ENCODE peak calls at places on chromosomes 6 and 20, in nine cellular contexts. C is fibroblast of lung; Y is CD8-positive, alpha-beta T cell; E is aorta; X is uterus; G is ascending aorta; H is lower lobe of right lung; L is A673; J is CD4-positive, alpha-beta memory T cell. O is an unnamed sample. For H3K36me3, the result is how much of the 10 kb centered on the place peaks cover.

GRCh38 chr6:63465750-63466149 is 106.5 kb upstream of the LOC128125822 start:
- DNase-seq in C (no peak), J (no peak), Y (no peak), H (no peak), G (no peak), L (no peak), X (no peak), E (no peak), O (no peak)

GRCh38 chr6:159075506-159076100 is 30.8 kb upstream of the TAGAP start:
- DNase-seq in G (no peak), C (no peak), E (peak), J (no peak), L (peak), X (no peak), H (no peak), Y (no peak), O (peak)

GRCh38 chr20:37643400-37643799 is 50.4 kb upstream of the CTNNBL1 start:
- DNase-seq in J (no peak), H (no peak), L (no peak), X (no peak), G (no peak), Y (no peak), E (no peak), C (no peak), O (no peak)

GRCh38 chr6:116561377-116562018 is 7.9 kb downstream of the CALHM4 start:
- DNase-seq in Y (peak), G (peak), X (peak), E (peak), C (peak), H (peak), J (peak), L (peak), O (peak)

GRCh38 chr6:155261146-155261900 is 2.5 kb upstream of the CLDN20 start:
- DNase-seq in L (no peak), X (no peak), J (no peak), G (no peak), Y (no peak), C (peak), E (no peak), H (no peak), O (no peak)

GRCh38 chr6:151805286-151805840 is 2.1 kb upstream of the ESR1 start:
- DNase-seq in C (no peak), J (no peak), E (peak), H (no peak), L (no peak), Y (no peak), X (peak), G (no peak), O (peak)

GRCh38 chr6:112939543-112939942 is 592.4 kb downstream of the RFPL4B start:
- DNase-seq in J (no peak), H (no peak), L (peak), Y (no peak), G (no peak), C (peak), E (no peak), X (no peak), O (no peak)

GRCh38 chr6:2755456-2755855 is 4.7 kb upstream of the MYLK4 start:
- DNase-seq in G (no peak), H (no peak), L (no peak), X (no peak), C (no peak), Y (no peak), E (no peak), J (no peak), O (no peak)

GRCh38 chr6:45256697-45257695 is 71.1 kb upstream of the RUNX2 start:
- DNase-seq in C (no peak), E (no peak), G (no peak), J (no peak), Y (no peak), H (no peak), L (peak), X (no peak), O (no peak)

GRCh38 chr20:45969712-45970634 is 2.0 kb downstream of the ZNF335 start:
- DNase-seq in X (no peak), H (no peak), L (peak), C (peak), J (peak), G (no peak), Y (no peak), E (peak), O (no peak)

GRCh38 chr20:38835792-38836191 is 30.3 kb downstream of the PPP1R16B start:
- DNase-seq in Y (no peak), G (no peak), H (no peak), C (no peak), X (no peak), L (no peak), J (no peak), E (no peak), O (no peak)

GRCh38 chr20:19264191-19264590 is 51.7 kb downstream of the SLC24A3 start:
- DNase-seq in J (no peak), E (no peak), L (no peak), H (no peak), G (no peak), X (no peak), C (no peak), Y (no peak), O (no peak)

GRCh38 chr6:157550114-157550989 is 169.4 kb downstream of the ZDHHC14 start:
- DNase-seq in C (no peak), X (no peak), L (no peak), Y (peak), E (no peak), J (peak), H (no peak), G (no peak), O (no peak)

GRCh38 chr6:137233561-137234504 is 14.6 kb upstream of the IFNGR1 start:
- DNase-seq in X (peak), E (no peak), J (no peak), Y (no peak), C (peak), L (peak), G (no peak), H (no peak), O (peak)

GRCh38 chr6:13474360-13474759 is 13.0 kb downstream of the GFOD1 start:
- DNase-seq in E (no peak), C (no peak), L (no peak), J (no peak), Y (no peak), G (no peak), H (no peak), X (no peak), O (no peak)

GRCh38 chr20:31550099-31550498 is 35.9 kb downstream of the HM13 start:
- DNase-seq in J (no peak), E (no peak), X (no peak), H (no peak), C (no peak), G (no peak), L (no peak), Y (no peak), O (no peak)

GRCh38 chr20:38859070-38859690 is 53.7 kb downstream of the PPP1R16B start:
- DNase-seq in Y (no peak), L (no peak), H (no peak), C (no peak), J (no peak), E (no peak), G (no peak), X (no peak), O (no peak)

GRCh38 chr6:109961666-109962065 is 16.4 kb upstream of the GPR6 start:
- DNase-seq in C (peak), X (no peak), J (no peak), E (no peak), H (no peak), L (no peak), G (no peak), Y (no peak), O (no peak)

GRCh38 chr20:31927758-31928157 is 24.1 kb downstream of the PDRG1 start:
- DNase-seq in J (no peak), C (no peak), E (no peak), L (no peak), X (no peak), G (no peak), H (no peak), Y (no peak), O (no peak)

GRCh38 chr6:29647927-29648642 is 8.8 kb upstream of the MOG start:
- DNase-seq in J (no peak), H (no peak), X (no peak), C (peak), E (no peak), G (no peak), L (peak), Y (no peak), O (no peak)

GRCh38 chr20:38152175-38153010 is 12.7 kb downstream of the TGM2 start:
- DNase-seq in H (peak), Y (no peak), G (peak), J (no peak), E (peak), X (peak), C (peak), L (no peak), O (peak)

GRCh38 chr6:34342247-34342646 is 50.2 kb downstream of the NUDT3 start:
- DNase-seq in E (no peak), X (no peak), L (no peak), J (no peak), G (no peak), Y (no peak), C (no peak), H (no peak), O (no peak)

GRCh38 chr6:107272246-107272645 is 156.9 kb upstream of the BEND3 start:
- DNase-seq in Y (no peak), E (no peak), L (no peak), G (no peak), C (no peak), H (no peak), J (no peak), X (no peak), O (no peak)

GRCh38 chr6:76876922-76877553 is 586.3 kb downstream of the HTR1B start:
- DNase-seq in J (no peak), L (peak), X (no peak), C (peak), H (no peak), E (no peak), Y (no peak), G (no peak), O (no peak)

GRCh38 chr6:56843476-56844349 is 111.2 kb upstream of the BEND6 start:
- DNase-seq in Y (peak), J (peak), C (peak), E (peak), L (peak), H (peak), G (no peak), X (peak), O (peak)

GRCh38 chr6:125688138-125688537 is 61.3 kb upstream of the HEY2 start:
- DNase-seq in C (no peak), E (no peak), L (no peak), Y (no peak), G (no peak), H (no peak), J (no peak), X (no peak), O (no peak)

GRCh38 chr6:54294965-54295532 is 13.2 kb upstream of the TINAG start:
- DNase-seq in H (peak), E (no peak), L (no peak), C (no peak), G (no peak), X (no peak), Y (no peak), J (no peak), O (no peak)

GRCh38 chr6:47061631-47062300 is 19.6 kb upstream of the ADGRF1 start:
- DNase-seq in G (no peak), Y (no peak), L (no peak), E (peak), X (no peak), H (no peak), J (no peak), C (peak), O (no peak)

GRCh38 chr6:81997091-81997926 is 244.8 kb upstream of the TENT5A start:
- DNase-seq in H (no peak), L (peak), J (no peak), Y (no peak), G (no peak), E (no peak), X (no peak), C (peak), O (no peak)
- H3K4me3 ChIP-seq in H (no peak), L (no peak), J (no peak), Y (no peak), G (no peak), E (no peak), X (no peak), C (no peak), O (no peak)

GRCh38 chr6:16707101-16707783 is 54.0 kb downstream of the ATXN1 start:
- DNase-seq in H (no peak), C (no peak), Y (no peak), J (no peak), L (no peak), G (no peak), X (no peak), E (no peak), O (no peak)
- H3K27ac ChIP-seq in H (no peak), C (no peak), Y (no peak), J (no peak), L (no peak), G (peak), X (no peak), E (no peak), O (no peak)

DNA sequence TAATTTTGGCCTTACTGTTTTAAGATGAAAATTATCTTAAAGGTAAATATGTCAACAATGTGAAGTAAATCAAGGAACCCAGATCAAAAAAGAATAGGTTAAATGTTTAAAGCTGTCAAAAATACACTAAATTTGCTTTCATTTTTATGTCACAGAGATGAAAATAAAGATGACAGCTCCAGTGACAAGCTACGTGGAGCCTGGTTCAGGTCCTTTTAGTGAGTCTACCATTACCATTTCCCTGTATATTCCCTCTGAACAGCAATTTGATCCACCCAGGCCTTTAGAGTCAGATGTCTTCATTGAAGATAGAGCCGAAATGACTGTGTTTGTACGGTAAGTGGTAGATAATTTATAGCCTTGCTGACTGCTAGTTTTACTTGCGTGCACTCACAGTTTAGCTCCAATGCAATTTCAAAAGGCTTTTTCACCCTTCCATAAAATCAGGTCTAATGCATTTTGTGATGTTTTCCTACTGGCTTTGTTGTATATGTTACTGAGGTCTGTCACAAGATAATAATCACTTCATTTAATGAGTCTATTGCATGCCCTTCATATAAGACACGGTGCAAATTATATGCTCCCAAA is 1.9 kb downstream of the HEBP2 start:
- DNase-seq in L (no peak), Y (no peak), G (no peak), C (no peak), X (no peak), H (no peak), E (no peak), J (no peak), O (no peak)
- H3K36me3 ChIP-seq in L (under half), Y (under half), G (under half), C (under half), X (under half), H (half or more), E (under half), J (under half), O (under half)

GRCh38 chr20:848218-848617 is 14.7 kb downstream of the FAM110A start:
- DNase-seq in J (no peak), H (no peak), E (peak), G (no peak), C (no peak), Y (no peak), L (no peak), X (no peak), O (no peak)

GRCh38 chr20:845226-845868 is 11.8 kb downstream of the FAM110A start:
- DNase-seq in X (no peak), H (no peak), E (no peak), G (no peak), L (no peak), C (no peak), Y (no peak), J (no peak), O (no peak)

GRCh38 chr20:844473-845225 is 11.1 kb downstream of the FAM110A start:
- DNase-seq in G (peak), C (peak), L (peak), X (peak), H (peak), J (peak), E (peak), Y (peak), O (peak)

GRCh38 chr20:845967-846893 is 12.7 kb downstream of the FAM110A start:
- DNase-seq in C (no peak), X (no peak), J (no peak), E (peak), H (peak), Y (no peak), G (no peak), L (no peak), O (peak)

DNA sequence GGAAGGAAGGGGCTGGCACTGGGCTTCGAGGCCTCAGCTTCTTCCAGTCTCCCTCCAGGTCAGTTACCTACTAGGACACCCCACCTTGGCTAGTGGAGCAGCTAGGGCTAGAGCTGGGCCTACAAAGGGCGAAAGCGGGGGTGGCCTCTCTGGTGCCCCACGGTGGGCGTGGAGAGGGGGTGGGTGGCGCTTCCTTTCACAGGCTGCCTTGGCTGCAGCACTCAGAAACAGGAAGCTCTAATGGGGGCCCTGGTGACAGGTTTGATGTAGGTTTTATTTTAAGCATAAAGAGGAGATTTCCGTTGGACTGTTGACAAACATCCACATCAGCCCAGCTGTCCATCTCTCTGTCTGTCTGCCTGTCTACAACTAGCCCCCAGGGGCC is 13.4 kb downstream of the FAM110A start:
- DNase-seq in E (peak), X (no peak), Y (peak), J (peak), G (no peak), H (peak), C (no peak), L (peak), O (no peak)
- H3K4me3 ChIP-seq in E (no peak), X (no peak), Y (peak), J (peak), G (no peak), H (peak), C (no peak), L (peak), O (no peak)

DNA sequence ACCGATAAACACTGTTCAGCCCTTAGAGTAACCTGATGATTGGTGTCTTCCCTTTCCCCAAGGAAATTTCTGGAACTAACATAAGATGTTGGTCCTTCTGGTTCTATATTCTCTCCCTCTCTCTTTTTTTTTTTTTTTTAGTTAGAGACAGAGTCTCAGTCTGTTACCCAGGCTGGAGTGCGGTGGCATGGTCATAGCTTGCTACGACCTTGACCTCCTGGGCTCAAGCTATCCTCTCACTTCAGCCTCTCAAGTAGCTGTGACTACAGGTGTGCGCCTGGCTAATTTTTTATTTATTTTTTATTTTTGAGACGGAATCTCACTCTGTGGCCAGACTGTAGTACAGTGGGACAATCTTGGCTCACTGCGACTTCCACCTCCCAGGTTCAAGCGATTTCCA is 12.9 kb downstream of the PANK2 start:
- DNase-seq in L (no peak), C (no peak), Y (no peak), E (no peak), H (no peak), J (no peak), G (no peak), X (no peak), O (no peak)
- H3K27ac ChIP-seq in L (no peak), C (peak), Y (no peak), E (no peak), H (peak), J (no peak), G (peak), X (no peak), O (no peak)

GRCh38 chr20:24441600-24441999 is 27.8 kb upstream of the SYNDIG1 start:
- DNase-seq in G (no peak), X (no peak), L (no peak), C (no peak), J (no peak), E (no peak), H (no peak), Y (no peak), O (no peak)

GRCh38 chr20:24443436-24443835 is 26.0 kb upstream of the SYNDIG1 start:
- DNase-seq in H (no peak), L (no peak), G (no peak), Y (no peak), X (no peak), E (no peak), J (no peak), C (no peak), O (no peak)

GRCh38 chr20:24444531-24445190 is 24.8 kb upstream of the SYNDIG1 start:
- DNase-seq in C (no peak), X (no peak), Y (no peak), H (no peak), G (no peak), L (no peak), E (no peak), J (no peak), O (no peak)

GRCh38 chr20:24445510-24446170 is 23.8 kb upstream of the SYNDIG1 start:
- DNase-seq in J (no peak), H (no peak), C (no peak), Y (no peak), E (no peak), G (no peak), X (no peak), L (no peak), O (no peak)

DNA sequence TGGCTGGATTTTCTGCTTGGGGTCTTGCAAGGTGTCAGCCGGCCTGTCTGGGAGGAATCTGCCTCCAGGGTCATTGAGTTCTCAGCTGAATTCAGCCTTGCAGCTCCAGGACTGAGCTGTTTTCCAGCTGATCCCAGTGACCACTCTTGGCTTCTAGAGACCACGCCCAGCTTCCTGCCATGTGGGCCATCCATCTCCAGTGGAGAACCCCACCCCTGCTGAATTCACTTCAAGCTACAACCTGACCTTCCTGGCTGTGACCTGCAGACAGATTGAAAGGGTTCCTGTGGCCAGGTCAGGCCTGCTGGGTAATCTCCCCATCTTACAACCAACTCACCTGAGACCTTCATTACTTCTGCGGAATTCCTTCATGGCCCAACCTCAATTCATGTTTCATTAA is 26.5 kb upstream of the SYNDIG1 start:
- DNase-seq in L (no peak), J (no peak), H (no peak), Y (no peak), E (no peak), G (no peak), C (no peak), X (no peak), O (no peak)
- H3K36me3 ChIP-seq in L (under half), J (under half), H (under half), Y (under half), E (under half), G (under half), C (under half), X (under half), O (under half)

GRCh38 chr20:33092361-33092760 is 12.9 kb downstream of the BPIFB4 start:
- DNase-seq in L (no peak), C (no peak), Y (no peak), E (no peak), H (no peak), J (no peak), X (no peak), G (no peak), O (no peak)
- H3K4me3 ChIP-seq in L (no peak), C (no peak), Y (no peak), E (no peak), H (no peak), J (no peak), X (no peak), G (no peak), O (no peak)

O was measured in heart right ventricle.